ENCODE peak calls at places on chromosomes 4 and X, in six cellular contexts. S is fibroblast of gingiva; B is HFFc6; V is naive thymus-derived CD8-positive, alpha-beta T cell; X is tibial nerve; F is Daoy. Q is an unnamed sample.
A peak's percentile ranks its signal among the peaks of the same experiment; 100 is the strongest.

GRCh38 chr4:54802336-54802735 is 144.6 kb downstream of the KIT start:
- DNase-seq in S (no peak), B (no peak), V (no peak), X (no peak), F (no peak), Q (no peak)

GRCh38 chr4:94803181-94803580 is 45.4 kb downstream of the BMPR1B start:
- DNase-seq in S (no peak), B (no peak), V (no peak), X (no peak), F (peak; percentile 17), Q (no peak)

GRCh38 chrX:31279359-31279758 is 207.5 kb upstream of the FTHL17 start:
- DNase-seq in S (peak; percentile 26), B (peak; percentile 9), V (no peak), X (no peak), F (peak; percentile 21), Q (no peak)

GRCh38 chr4:66602622-66603021 is 932.3 kb upstream of the EPHA5 start:
- DNase-seq in S (no peak), B (no peak), V (no peak), X (no peak), F (no peak), Q (no peak)

GRCh38 chr4:7457201-7458065 is 22.7 kb upstream of the PSAPL1 start:
- DNase-seq in S (no peak), B (no peak), V (no peak), X (no peak), F (no peak), Q (no peak)

GRCh38 chr4:112604590-112604989 is 32.1 kb downstream of the ZGRF1 start:
- DNase-seq in S (peak; percentile 43), B (peak; percentile 58), V (peak; percentile 25), X (peak; percentile 64), F (peak; percentile 5), Q (no peak)

GRCh38 chr4:30671926-30672325 is 48.2 kb upstream of the PCDH7 start:
- DNase-seq in S (no peak), B (no peak), V (no peak), X (no peak), F (no peak), Q (no peak)

GRCh38 chr4:20493761-20494353 is 206.4 kb upstream of the PACRGL start:
- DNase-seq in S (peak; percentile 34), B (peak; percentile 75), V (no peak), X (no peak), F (no peak), Q (no peak)

GRCh38 chrX:126655061-126655460 is 102.4 kb upstream of the DCAF12L1 start:
- DNase-seq in S (no peak), B (no peak), V (no peak), X (no peak), F (no peak), Q (no peak)

GRCh38 chr4:139770361-139770760 is 104.7 kb downstream of the MGST2 start:
- DNase-seq in S (no peak), B (no peak), V (no peak), X (peak; percentile 29), F (no peak), Q (peak; percentile 69)

GRCh38 chrX:35166023-35166422 is 223.4 kb downstream of the FAM47B start:
- DNase-seq in S (no peak), B (no peak), V (no peak), X (no peak), F (no peak), Q (no peak)

GRCh38 chrX:41381685-41382084 is 47.7 kb downstream of the DDX3X start:
- DNase-seq in S (peak; percentile 88), B (peak; percentile 64), V (no peak), X (peak; percentile 12), F (peak; percentile 66), Q (peak; percentile 48)

GRCh38 chr4:145154573-145154972 is 25.8 kb downstream of the OTUD4 start:
- DNase-seq in S (no peak), B (peak; percentile 30), V (no peak), X (no peak), F (peak; percentile 1), Q (no peak)

GRCh38 chr4:172657112-172657511 is 511.5 kb upstream of the GALNT7 start:
- DNase-seq in S (no peak), B (no peak), V (no peak), X (no peak), F (no peak), Q (no peak)

GRCh38 chr4:183098080-183098722 is 856 bp upstream of the WWC2 start:
- DNase-seq in S (peak; percentile 55), B (peak; percentile 46), V (no peak), X (peak; percentile 19), F (peak; percentile 32), Q (peak; percentile 81)

GRCh38 chr4:146916479-146917076 is 29.1 kb downstream of the TTC29 start:
- DNase-seq in S (peak; percentile 16), B (peak; percentile 23), V (peak; percentile 17), X (peak; percentile 40), F (no peak), Q (no peak)

GRCh38 chr4:102575369-102576129 is 74.4 kb downstream of the NFKB1 start:
- DNase-seq in S (no peak), B (peak; percentile 25), V (no peak), X (no peak), F (no peak), Q (no peak)

GRCh38 chrX:3262906-3263305 is 83.5 kb downstream of the MXRA5 start:
- DNase-seq in S (peak; percentile 68), B (peak; percentile 83), V (no peak), X (peak; percentile 5), F (peak; percentile 73), Q (no peak)

GRCh38 chrX:70001269-70001668 is 48.5 kb downstream of the AWAT2 start:
- DNase-seq in S (no peak), B (no peak), V (no peak), X (no peak), F (no peak), Q (no peak)

GRCh38 chr4:89266128-89266527 is 41.5 kb downstream of the GPRIN3 start:
- DNase-seq in S (no peak), B (no peak), V (no peak), X (no peak), F (no peak), Q (no peak)

GRCh38 chr4:52658671-52659015 is 458 bp downstream of the USP46 start:
- DNase-seq in S (no peak), B (no peak), V (no peak), X (no peak), F (peak; percentile 2), Q (no peak)

GRCh38 chrX:24676403-24677024 is 17.2 kb upstream of the POLA1 start:
- DNase-seq in S (no peak), B (no peak), V (peak; percentile 6), X (no peak), F (no peak), Q (no peak)

GRCh38 chr4:19592391-19592790 is 659.3 kb upstream of the SLIT2 start:
- DNase-seq in S (no peak), B (peak; percentile 8), V (no peak), X (no peak), F (peak; percentile 33), Q (no peak)

GRCh38 chrX:7307720-7308119 is 159.8 kb upstream of the PUDP start:
- DNase-seq in S (no peak), B (no peak), V (no peak), X (no peak), F (no peak), Q (no peak)

GRCh38 chr4:87213425-87213824 is 7.0 kb downstream of the KLHL8 start:
- DNase-seq in S (peak; percentile 72), B (no peak), V (no peak), X (no peak), F (no peak), Q (no peak)

GRCh38 chrX:130086414-130087207 is 23.7 kb downstream of the ELF4 start:
- DNase-seq in S (no peak), B (no peak), V (peak; percentile 68), X (no peak), F (no peak), Q (no peak)

GRCh38 chr4:26807330-26807729 is 53.3 kb upstream of the STIM2 start:
- DNase-seq in S (no peak), B (no peak), V (no peak), X (no peak), F (no peak), Q (no peak)

GRCh38 chr4:7547368-7548040 is 112.8 kb upstream of the PSAPL1 start:
- DNase-seq in S (peak; percentile 47), B (no peak), V (no peak), X (peak; percentile 13), F (peak; percentile 18), Q (no peak)